ENCODE peak calls at places on chromosomes 7 and 10, in nine cellular contexts. C, S, W, V, F, E, K, H and G are unnamed samples.
A peak's percentile ranks its signal among the peaks of the same experiment; 100 is the strongest.

GRCh38 chr7:91953618-91954017 is 13.0 kb downstream of the AKAP9 start:
- DNase-seq in S (no peak), H (no peak), K (no peak), V (no peak), F (no peak), E (no peak), C (no peak), W (no peak), G (no peak)

GRCh38 chr10:5607594-5607993 is 58.8 kb downstream of the ASB13 start:
- DNase-seq in V (no peak), H (no peak), K (no peak), E (no peak), C (no peak), W (no peak), F (no peak), S (no peak), G (no peak)

GRCh38 chr10:103745264-103746247 is 109.8 kb downstream of the SH3PXD2A start:
- DNase-seq in V (no peak), C (peak; percentile 54), K (no peak), H (no peak), E (no peak), S (peak; percentile 44), F (no peak), W (no peak), G (no peak)

GRCh38 chr10:42953684-42954674 is 122.9 kb upstream of the RET start:
- DNase-seq in H (no peak), E (no peak), V (no peak), C (no peak), S (no peak), W (no peak), F (no peak), K (no peak), G (no peak)

GRCh38 chr10:11146402-11147171 is 128.9 kb downstream of the CELF2 start:
- DNase-seq in W (no peak), K (no peak), V (no peak), F (no peak), C (no peak), H (no peak), E (no peak), S (no peak), G (no peak)

GRCh38 chr10:24912214-24912613 is 40.2 kb downstream of the PRTFDC1 start:
- DNase-seq in F (no peak), W (no peak), V (no peak), E (no peak), C (no peak), K (no peak), S (no peak), H (no peak), G (no peak)

GRCh38 chr10:60312818-60313588 is 76.7 kb downstream of the ANK3 start:
- DNase-seq in W (no peak), K (no peak), F (no peak), S (no peak), H (no peak), E (no peak), V (no peak), C (no peak), G (no peak)

GRCh38 chr7:108448777-108449576 is 7.3 kb downstream of the NRCAM start:
- DNase-seq in F (no peak), V (no peak), W (no peak), S (no peak), E (peak; percentile 61), K (no peak), H (no peak), C (no peak), G (no peak)

GRCh38 chr7:95264225-95264927 is 60.0 kb downstream of the PON1 start:
- DNase-seq in F (no peak), S (no peak), H (no peak), C (no peak), W (no peak), K (no peak), E (no peak), V (peak; percentile 47), G (no peak)

GRCh38 chr7:132354527-132354926 is 221.7 kb downstream of the PLXNA4 start:
- DNase-seq in H (no peak), S (no peak), F (no peak), C (no peak), E (no peak), V (no peak), K (no peak), W (no peak), G (no peak)

GRCh38 chr10:13877154-13877909 is 290.6 kb downstream of the PRPF18 start:
- DNase-seq in W (no peak), F (peak; percentile 32), V (no peak), K (no peak), C (no peak), H (no peak), E (no peak), S (no peak), G (no peak)

GRCh38 chr7:123770378-123770777 is 21.6 kb upstream of the WASL start:
- DNase-seq in C (no peak), E (no peak), W (no peak), F (no peak), V (no peak), H (no peak), K (no peak), S (no peak), G (no peak)

GRCh38 chr7:128781126-128781525 is 5.5 kb upstream of the OPN1SW start:
- DNase-seq in S (no peak), V (no peak), W (no peak), H (peak; percentile 38), F (no peak), E (no peak), C (no peak), K (no peak), G (no peak)

GRCh38 chr10:110708776-110709443 is 64.8 kb downstream of the RBM20 start:
- DNase-seq in E (no peak), H (no peak), F (no peak), K (no peak), S (no peak), C (no peak), W (no peak), V (no peak), G (no peak)

GRCh38 chr10:13660545-13660920 is 73.8 kb downstream of the PRPF18 start:
- DNase-seq in C (no peak), F (no peak), S (no peak), W (no peak), H (no peak), V (no peak), E (no peak), K (no peak), G (no peak)

GRCh38 chr7:102395958-102396709 is at the start of gene PRKRIP1:
- DNase-seq in E (peak; percentile 82), W (peak; percentile 5), H (peak; percentile 77), K (peak; percentile 80), F (peak; percentile 86), C (peak; percentile 81), V (peak; percentile 83), S (peak; percentile 68), G (peak; percentile 88)

GRCh38 chr10:30775779-30776591 is 146.4 kb upstream of the LYZL2 start:
- DNase-seq in W (no peak), E (no peak), C (no peak), F (no peak), S (no peak), K (no peak), H (peak; percentile 91), V (no peak), G (no peak)

GRCh38 chr7:116097365-116098009 is 66.9 kb upstream of the TFEC start:
- DNase-seq in W (no peak), F (no peak), V (no peak), S (no peak), E (no peak), K (no peak), H (no peak), C (no peak), G (no peak)

GRCh38 chr7:22601812-22602568 is 102.0 kb upstream of the STEAP1B start:
- DNase-seq in K (no peak), S (no peak), H (no peak), C (no peak), E (no peak), W (no peak), V (no peak), F (no peak), G (no peak)

GRCh38 chr7:32532716-32533115 is 37.4 kb downstream of the AVL9 start:
- DNase-seq in W (no peak), S (no peak), V (no peak), F (no peak), K (no peak), H (no peak), C (no peak), E (no peak), G (no peak)

GRCh38 chr10:117004238-117004626 is 755 bp downstream of the SHTN1 start:
- DNase-seq in F (no peak), E (peak; percentile 6), S (no peak), H (no peak), V (no peak), K (no peak), C (no peak), W (no peak), G (peak; percentile 4)

GRCh38 chr7:1599571-1600395 is 30.0 kb upstream of the PSMG3 start:
- DNase-seq in K (no peak), C (no peak), E (no peak), V (no peak), W (no peak), H (no peak), F (no peak), S (no peak), G (no peak)

GRCh38 chr7:91852263-91852741 is 28.2 kb downstream of the MTERF1 start:
- DNase-seq in V (no peak), F (no peak), K (no peak), E (no peak), S (no peak), W (peak; percentile 15), C (no peak), H (no peak), G (no peak)

GRCh38 chr10:88315746-88316145 is 267.4 kb downstream of the RNLS start:
- DNase-seq in H (no peak), F (no peak), E (no peak), C (no peak), S (no peak), W (no peak), K (no peak), V (no peak), G (no peak)

GRCh38 chr10:10911471-10911921 is 106.2 kb upstream of the CELF2 start:
- DNase-seq in H (peak; percentile 90), V (peak; percentile 26), S (no peak), F (no peak), E (no peak), W (no peak), C (no peak), K (peak; percentile 23), G (no peak)

GRCh38 chr10:74233281-74233680 is 82.3 kb downstream of the ADK start:
- DNase-seq in S (no peak), K (no peak), W (no peak), F (no peak), C (no peak), V (no peak), E (no peak), H (no peak), G (no peak)

GRCh38 chr7:5766321-5766761 is 15.1 kb downstream of the RNF216 start:
- DNase-seq in V (peak; percentile 29), K (no peak), W (no peak), H (peak; percentile 47), E (no peak), C (no peak), S (no peak), F (no peak), G (no peak)

GRCh38 chr10:75592888-75593643 is 161.6 kb downstream of the LRMDA start:
- DNase-seq in E (no peak), F (no peak), V (no peak), H (no peak), K (no peak), S (no peak), C (no peak), W (no peak), G (no peak)

GRCh38 chr7:133060016-133060415 is 21.9 kb downstream of the CHCHD3 start:
- DNase-seq in F (no peak), E (no peak), H (no peak), V (no peak), C (no peak), W (no peak), K (peak; percentile 37), S (no peak), G (no peak)

GRCh38 chr10:122515588-122516231 is 44.8 kb upstream of the DMBT1 start:
- DNase-seq in F (no peak), V (no peak), C (peak; percentile 53), K (no peak), S (peak; percentile 30), W (no peak), E (no peak), H (no peak), G (no peak)

GRCh38 chr7:434891-435486 is 84.7 kb downstream of the PDGFA start:
- DNase-seq in K (no peak), E (no peak), F (no peak), S (no peak), V (no peak), H (no peak), W (no peak), C (no peak), G (no peak)